ENCODE peak calls at places on chromosomes 12 and 14, in ten cellular contexts. V, I, D, X, Z, O, L, B, W and F are unnamed samples.

GRCh38 chr12:75699728-75700496 is 188.5 kb upstream of the KRR1 start:
- DNase-seq in V (no peak), I (no peak), D (no peak), X (no peak), Z (peak), O (no peak), L (no peak), B (peak), W (no peak), F (no peak)

GRCh38 chr12:54374555-54375257 is 9.8 kb downstream of the ZNF385A start:
- DNase-seq in V (no peak), I (no peak), D (no peak), X (no peak), Z (peak), O (peak), L (no peak), B (no peak), W (no peak), F (peak)

GRCh38 chr14:97458302-97459137 is 661.3 kb downstream of the VRK1 start:
- DNase-seq in V (peak), I (no peak), D (peak), X (no peak), Z (peak), O (no peak), L (no peak), B (no peak), W (no peak), F (no peak)

GRCh38 chr12:90501412-90501811 is 453.6 kb downstream of the CCER1 start:
- DNase-seq in V (no peak), I (no peak), D (no peak), X (no peak), Z (no peak), O (no peak), L (no peak), B (no peak), W (no peak), F (no peak)

GRCh38 chr14:29566194-29566593 is 361.5 kb downstream of the PRKD1 start:
- DNase-seq in V (no peak), I (no peak), D (no peak), X (no peak), Z (no peak), O (no peak), L (no peak), B (no peak), W (no peak), F (no peak)

GRCh38 chr12:27635349-27635972 is 60.8 kb upstream of the REP15 start:
- DNase-seq in V (no peak), I (peak), D (no peak), X (no peak), Z (peak), O (no peak), L (no peak), B (peak), W (no peak), F (peak)

GRCh38 chr14:94145902-94146527 is 16.6 kb upstream of the IFI27L2 start:
- DNase-seq in V (no peak), I (peak), D (no peak), X (no peak), Z (no peak), O (no peak), L (no peak), B (no peak), W (no peak), F (peak)

GRCh38 chr12:47382305-47382704 is 302.5 kb upstream of the AMIGO2 start:
- DNase-seq in V (no peak), I (no peak), D (no peak), X (no peak), Z (no peak), O (no peak), L (no peak), B (no peak), W (no peak), F (no peak)

GRCh38 chr12:40054554-40055226 is 51.2 kb downstream of the SLC2A13 start:
- DNase-seq in V (no peak), I (no peak), D (no peak), X (no peak), Z (no peak), O (no peak), L (no peak), B (peak), W (no peak), F (no peak)

GRCh38 chr12:26845057-26845666 is 12.2 kb upstream of the ITPR2 start:
- DNase-seq in V (no peak), I (peak), D (peak), X (no peak), Z (peak), O (no peak), L (peak), B (peak), W (no peak), F (peak)

GRCh38 chr14:68135566-68135965 is 316.0 kb downstream of the RAD51B start:
- DNase-seq in V (no peak), I (no peak), D (no peak), X (no peak), Z (no peak), O (no peak), L (no peak), B (peak), W (no peak), F (no peak)

GRCh38 chr12:50006754-50007442 is 18.4 kb downstream of the RACGAP1 start:
- DNase-seq in V (no peak), I (no peak), D (no peak), X (no peak), Z (peak), O (no peak), L (no peak), B (no peak), W (no peak), F (peak)

GRCh38 chr12:12467701-12468218 is 94.9 kb downstream of the DUSP16 start:
- DNase-seq in V (peak), I (no peak), D (no peak), X (no peak), Z (no peak), O (no peak), L (no peak), B (no peak), W (no peak), F (no peak)

GRCh38 chr12:33977887-33978286 is 44.4 kb upstream of the ALG10 start:
- DNase-seq in V (no peak), I (no peak), D (no peak), X (no peak), Z (no peak), O (no peak), L (no peak), B (no peak), W (no peak), F (no peak)

GRCh38 chr14:69017706-69018105 is 38.6 kb upstream of the ACTN1 start:
- DNase-seq in V (no peak), I (no peak), D (no peak), X (no peak), Z (no peak), O (no peak), L (no peak), B (no peak), W (no peak), F (no peak)

GRCh38 chr14:73014105-73014504 is 12.8 kb downstream of the ZFYVE1 start:
- DNase-seq in V (no peak), I (no peak), D (no peak), X (no peak), Z (no peak), O (no peak), L (no peak), B (no peak), W (no peak), F (no peak)

GRCh38 chr14:33793711-33794110 is 157.2 kb downstream of the EGLN3 start:
- DNase-seq in V (no peak), I (no peak), D (no peak), X (no peak), Z (no peak), O (no peak), L (no peak), B (no peak), W (no peak), F (no peak)